ENCODE peak calls at places on chromosomes 4 and X, in seven cellular contexts. T is body of pancreas, E is K562, Y is uterus, P is NB4, J is ovary, G is AG04450. U is an unnamed sample.

GRCh38 chr4:57424231-57424897 is 314.2 kb upstream of the IGFBP7 start:
- DNase-seq in T (peak), E (no peak), Y (no peak), P (no peak), J (no peak), G (no peak), U (no peak)

GRCh38 chr4:118290951-118291350 is 61.9 kb downstream of the PRSS12 start:
- DNase-seq in T (no peak), E (no peak), Y (no peak), P (no peak), J (no peak), G (no peak), U (no peak)

GRCh38 chr4:69060651-69061308 is 35.5 kb upstream of the UGT2B7 start:
- DNase-seq in T (no peak), E (no peak), Y (no peak), P (peak), J (no peak), G (no peak), U (no peak)

GRCh38 chr4:128854433-128854832 is 44.9 kb downstream of the JADE1 start:
- DNase-seq in T (no peak), E (no peak), Y (no peak), P (no peak), J (no peak), G (no peak), U (no peak)

GRCh38 chrX:44382871-44383270 is 39.4 kb upstream of the EFHC2 start:
- DNase-seq in T (no peak), E (no peak), Y (no peak), P (no peak), J (no peak), G (peak), U (no peak)

GRCh38 chrX:31931225-31931624 is 859.4 kb upstream of the FTHL17 start:
- DNase-seq in T (no peak), E (no peak), Y (no peak), P (no peak), J (no peak), G (no peak), U (no peak)

GRCh38 chr4:140724780-140725179 is 31.4 kb downstream of the TBC1D9 start:
- DNase-seq in T (no peak), E (no peak), Y (no peak), P (no peak), J (no peak), G (no peak), U (no peak)

GRCh38 chr4:122104184-122104583 is 47.9 kb upstream of the BLTP1 start:
- DNase-seq in T (no peak), E (no peak), Y (no peak), P (no peak), J (no peak), G (no peak), U (no peak)

GRCh38 chr4:98745372-98745771 is 87.0 kb upstream of the TSPAN5 start:
- DNase-seq in T (peak), E (no peak), Y (no peak), P (peak), J (no peak), G (no peak), U (no peak)

GRCh38 chr4:70183168-70183939 is 12.2 kb upstream of the ODAM start:
- DNase-seq in T (peak), E (peak), Y (no peak), P (peak), J (no peak), G (peak), U (peak)

GRCh38 chr4:52548818-52549570 is 110.1 kb downstream of the USP46 start:
- DNase-seq in T (no peak), E (no peak), Y (no peak), P (no peak), J (no peak), G (no peak), U (no peak)

GRCh38 chr4:127139788-127140286 is 492.9 kb upstream of the INTU start:
- DNase-seq in T (no peak), E (no peak), Y (no peak), P (no peak), J (no peak), G (no peak), U (no peak)

GRCh38 chrX:21683910-21684309 is 25.8 kb upstream of the KLHL34 start:
- DNase-seq in T (no peak), E (no peak), Y (no peak), P (no peak), J (no peak), G (peak), U (no peak)

GRCh38 chr4:107034091-107034698 is 1.9 kb downstream of the DKK2 start:
- DNase-seq in T (peak), E (no peak), Y (peak), P (peak), J (peak), G (no peak), U (no peak)

GRCh38 chr4:31918891-31919290 is 1198.7 kb downstream of the PCDH7 start:
- DNase-seq in T (no peak), E (no peak), Y (no peak), P (peak), J (no peak), G (no peak), U (no peak)

DNA sequence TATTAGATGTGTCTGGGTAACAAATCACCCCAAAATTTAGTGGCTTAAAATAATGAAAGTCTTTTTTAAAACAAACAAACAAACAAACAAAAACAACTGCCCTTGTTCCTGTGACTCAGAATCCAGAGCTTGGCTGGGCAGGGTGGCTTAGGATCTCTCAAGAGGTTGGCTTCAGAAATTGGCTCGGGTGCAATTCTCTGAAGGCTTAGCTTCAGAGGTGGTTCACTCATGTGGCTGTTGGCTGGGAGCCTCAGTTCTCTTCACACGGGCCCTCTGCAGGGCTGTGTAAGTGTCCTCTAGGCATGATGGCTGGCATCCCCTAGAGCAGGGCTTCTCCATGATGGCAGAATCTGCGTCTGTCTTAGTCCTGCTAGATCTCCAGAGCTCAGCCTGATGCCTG is 179.9 kb upstream of the BCOR start:
- DNase-seq in T (no peak), E (no peak), Y (no peak), P (no peak), J (no peak), G (no peak), U (no peak)
- H3K4me3 ChIP-seq in T (no peak), E (no peak), Y (no peak), P (no peak), J (no peak), G (no peak), U (no peak)

GRCh38 chrX:17476411-17476810 is 101.4 kb downstream of the NHS start:
- DNase-seq in T (no peak), E (no peak), Y (no peak), P (no peak), J (no peak), G (no peak), U (no peak)
- H3K4me3 ChIP-seq in T (no peak), E (no peak), Y (no peak), P (no peak), J (no peak), G (no peak), U (no peak)

GRCh38 chrX:140504371-140505324 is at the start of gene SOX3:
- DNase-seq in T (no peak), E (no peak), Y (no peak), P (no peak), J (no peak), G (no peak), U (no peak)

GRCh38 chrX:140502491-140503229 is 2.2 kb downstream of the SOX3 start:
- DNase-seq in T (no peak), E (no peak), Y (no peak), P (no peak), J (no peak), G (no peak), U (no peak)

GRCh38 chrX:140501940-140502468 is 2.9 kb downstream of the SOX3 start:
- DNase-seq in T (no peak), E (no peak), Y (no peak), P (no peak), J (no peak), G (no peak), U (no peak)

GRCh38 chrX:140503714-140504351 is 1.0 kb downstream of the SOX3 start:
- DNase-seq in T (peak), E (no peak), Y (no peak), P (no peak), J (no peak), G (no peak), U (no peak)

GRCh38 chrX:140503230-140503585 is 1.7 kb downstream of the SOX3 start:
- DNase-seq in T (no peak), E (no peak), Y (no peak), P (no peak), J (no peak), G (no peak), U (no peak)
- H3K4me3 ChIP-seq in T (no peak), E (no peak), Y (peak), P (no peak), J (no peak), G (no peak), U (peak)

GRCh38 chrX:149717803-149718202 is 5.9 kb downstream of the MAGEA11 start:
- DNase-seq in T (no peak), E (no peak), Y (no peak), P (no peak), J (no peak), G (no peak), U (no peak)
- H3K4me3 ChIP-seq in T (no peak), E (no peak), Y (no peak), P (no peak), J (no peak), G (no peak), U (no peak)

GRCh38 chr4:97500423-97500822 is 642.9 kb downstream of the STPG2 start:
- DNase-seq in T (no peak), E (no peak), Y (no peak), P (peak), J (no peak), G (no peak), U (no peak)

GRCh38 chr4:97498875-97499274 is 644.4 kb downstream of the STPG2 start:
- DNase-seq in T (no peak), E (no peak), Y (no peak), P (no peak), J (no peak), G (no peak), U (no peak)

GRCh38 chr4:97507587-97508245 is 635.6 kb downstream of the STPG2 start:
- DNase-seq in T (no peak), E (no peak), Y (no peak), P (no peak), J (no peak), G (no peak), U (no peak)

GRCh38 chr4:97504713-97505112 is 638.6 kb downstream of the STPG2 start:
- DNase-seq in T (no peak), E (no peak), Y (no peak), P (no peak), J (no peak), G (no peak), U (no peak)
- H3K4me3 ChIP-seq in T (no peak), E (no peak), Y (no peak), P (no peak), J (no peak), G (no peak), U (no peak)

GRCh38 chr4:186722856-186723206 is 825 bp downstream of the FAT1 start:
- DNase-seq in T (no peak), E (no peak), Y (no peak), P (no peak), J (no peak), G (no peak), U (no peak)
- H3K4me3 ChIP-seq in T (peak), E (peak), Y (peak), P (no peak), J (peak), G (peak), U (peak)

U was measured in iPS DF 6.9.